ENCODE peak calls at places on chromosome 16, in six cellular contexts. One of them, this sample, is unnamed. For H3K4me1 and H3K9me3, the result is how much of the 10 kb centered on the place peaks cover.

GRCh38 chr16:69820926-69821541 is 58.9 kb downstream of the WWP2 start:
- DNase-seq in IMR-90: peak
- DNase-seq in breast epithelium: no peak
- DNase-seq in CD8-positive, alpha-beta memory T cell: no peak
- DNase-seq in CD4-positive, CD25-positive, alpha-beta regulatory T cell: no peak
- DNase-seq in heart right ventricle: no peak
- DNase-seq in this sample: peak

GRCh38 chr16:52498640-52499039 is 48.3 kb downstream of the TOX3 start:
- DNase-seq in heart right ventricle: no peak
- DNase-seq in breast epithelium: no peak
- DNase-seq in CD8-positive, alpha-beta memory T cell: no peak
- DNase-seq in IMR-90: no peak
- DNase-seq in CD4-positive, CD25-positive, alpha-beta regulatory T cell: no peak
- DNase-seq in this sample: no peak

GRCh38 chr16:86766700-86767099 is 188.4 kb downstream of the FOXL1 start:
- DNase-seq in IMR-90: no peak
- DNase-seq in breast epithelium: no peak
- DNase-seq in CD8-positive, alpha-beta memory T cell: no peak
- DNase-seq in heart right ventricle: no peak
- DNase-seq in CD4-positive, CD25-positive, alpha-beta regulatory T cell: no peak
- DNase-seq in this sample: no peak

GRCh38 chr16:68319185-68319908 is 8.5 kb downstream of the PRMT7 start:
- DNase-seq in CD4-positive, CD25-positive, alpha-beta regulatory T cell: no peak
- DNase-seq in breast epithelium: no peak
- DNase-seq in CD8-positive, alpha-beta memory T cell: no peak
- DNase-seq in IMR-90: peak
- DNase-seq in heart right ventricle: no peak
- DNase-seq in this sample: no peak

GRCh38 chr16:19963306-19963705 is 78.7 kb upstream of the GPRC5B start:
- DNase-seq in CD4-positive, CD25-positive, alpha-beta regulatory T cell: no peak
- DNase-seq in CD8-positive, alpha-beta memory T cell: no peak
- DNase-seq in IMR-90: no peak
- DNase-seq in breast epithelium: no peak
- DNase-seq in heart right ventricle: peak
- DNase-seq in this sample: peak

GRCh38 chr16:9123871-9124270 is 32.4 kb downstream of the HAPSTR1 start:
- DNase-seq in CD8-positive, alpha-beta memory T cell: no peak
- DNase-seq in IMR-90: no peak
- DNase-seq in CD4-positive, CD25-positive, alpha-beta regulatory T cell: no peak
- DNase-seq in heart right ventricle: peak
- DNase-seq in breast epithelium: peak
- DNase-seq in this sample: peak

GRCh38 chr16:68839831-68840230 is 3.5 kb upstream of the TANGO6 start:
- DNase-seq in CD4-positive, CD25-positive, alpha-beta regulatory T cell: no peak
- DNase-seq in IMR-90: no peak
- DNase-seq in heart right ventricle: no peak
- DNase-seq in breast epithelium: no peak
- DNase-seq in CD8-positive, alpha-beta memory T cell: no peak
- DNase-seq in this sample: peak

GRCh38 chr16:87298857-87299465 is 18.2 kb downstream of the C16orf95 start:
- DNase-seq in heart right ventricle: no peak
- DNase-seq in CD4-positive, CD25-positive, alpha-beta regulatory T cell: no peak
- DNase-seq in IMR-90: no peak
- DNase-seq in CD8-positive, alpha-beta memory T cell: no peak
- DNase-seq in breast epithelium: no peak
- DNase-seq in this sample: no peak

GRCh38 chr16:1678500-1679098 is 520 bp downstream of the JPT2 start:
- DNase-seq in CD8-positive, alpha-beta memory T cell: peak
- DNase-seq in heart right ventricle: peak
- DNase-seq in breast epithelium: peak
- DNase-seq in IMR-90: peak
- DNase-seq in CD4-positive, CD25-positive, alpha-beta regulatory T cell: peak
- DNase-seq in this sample: peak

GRCh38 chr16:24540575-24541240 is 1.3 kb downstream of the RBBP6 start:
- DNase-seq in breast epithelium: no peak
- DNase-seq in CD8-positive, alpha-beta memory T cell: peak
- DNase-seq in IMR-90: peak
- DNase-seq in heart right ventricle: no peak
- DNase-seq in CD4-positive, CD25-positive, alpha-beta regulatory T cell: no peak
- DNase-seq in this sample: peak

GRCh38 chr16:1530883-1531637 is 2.4 kb upstream of the TMEM204 start:
- DNase-seq in CD8-positive, alpha-beta memory T cell: no peak
- DNase-seq in IMR-90: peak
- DNase-seq in breast epithelium: no peak
- DNase-seq in heart right ventricle: peak
- DNase-seq in CD4-positive, CD25-positive, alpha-beta regulatory T cell: no peak
- DNase-seq in this sample: peak

GRCh38 chr16:8890549-8890921 is 8.4 kb downstream of the LITAFD start:
- DNase-seq in breast epithelium: no peak
- DNase-seq in CD4-positive, CD25-positive, alpha-beta regulatory T cell: no peak
- DNase-seq in IMR-90: no peak
- DNase-seq in CD8-positive, alpha-beta memory T cell: no peak
- DNase-seq in heart right ventricle: no peak
- DNase-seq in this sample: no peak

GRCh38 chr16:57485916-57486857 is at the start of gene DOK4:
- DNase-seq in IMR-90: peak
- DNase-seq in CD8-positive, alpha-beta memory T cell: peak
- DNase-seq in breast epithelium: peak
- DNase-seq in CD4-positive, CD25-positive, alpha-beta regulatory T cell: peak
- DNase-seq in heart right ventricle: peak
- DNase-seq in this sample: peak

DNA sequence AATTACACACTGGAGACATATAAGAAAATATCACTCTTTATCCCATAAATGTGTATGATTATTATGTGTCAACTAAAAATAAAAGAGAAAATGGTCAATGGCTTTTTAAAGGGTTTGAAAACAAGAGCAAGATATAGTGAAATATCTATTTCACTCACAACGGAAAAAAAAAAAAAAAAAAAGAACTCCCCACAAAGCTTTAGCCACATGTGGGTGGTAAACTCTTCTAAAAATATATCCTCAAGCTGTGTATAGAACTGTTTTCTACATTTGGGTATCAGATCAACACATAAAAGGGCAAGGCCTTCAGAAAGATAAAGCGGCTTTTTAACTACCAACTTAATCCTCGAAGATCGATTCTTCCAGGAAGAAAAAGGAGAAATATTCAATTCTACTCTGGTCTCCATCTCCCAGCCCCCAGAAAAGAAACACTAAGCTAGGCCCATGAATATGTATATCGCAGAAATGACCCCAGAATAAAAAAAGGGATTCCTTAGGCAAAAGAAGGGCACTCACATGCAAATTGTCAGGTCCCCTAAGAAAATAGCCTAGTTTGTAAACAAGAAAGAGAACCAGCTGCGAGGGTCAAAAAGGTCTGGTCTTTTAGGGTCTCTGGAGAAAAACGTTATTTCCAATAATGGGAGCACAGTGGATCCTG is 4.4 kb downstream of the LITAF start:
- DNase-seq in IMR-90: no peak
- DNase-seq in CD8-positive, alpha-beta memory T cell: no peak
- DNase-seq in CD4-positive, CD25-positive, alpha-beta regulatory T cell: no peak
- DNase-seq in breast epithelium: no peak
- DNase-seq in heart right ventricle: no peak
- DNase-seq in this sample: no peak
- H3K4me1 ChIP-seq in IMR-90: under half
- H3K4me1 ChIP-seq in CD8-positive, alpha-beta memory T cell: half or more
- H3K4me1 ChIP-seq in CD4-positive, CD25-positive, alpha-beta regulatory T cell: half or more
- H3K4me1 ChIP-seq in breast epithelium: under half
- H3K4me1 ChIP-seq in heart right ventricle: half or more
- H3K4me1 ChIP-seq in this sample: under half

GRCh38 chr16:31147574-31147973 is 2.3 kb downstream of the PRSS36 start:
- DNase-seq in breast epithelium: no peak
- DNase-seq in IMR-90: no peak
- DNase-seq in CD4-positive, CD25-positive, alpha-beta regulatory T cell: no peak
- DNase-seq in heart right ventricle: no peak
- DNase-seq in CD8-positive, alpha-beta memory T cell: no peak
- DNase-seq in this sample: no peak

GRCh38 chr16:31148281-31148728 is 1.6 kb downstream of the PRSS36 start:
- DNase-seq in heart right ventricle: no peak
- DNase-seq in CD4-positive, CD25-positive, alpha-beta regulatory T cell: no peak
- DNase-seq in IMR-90: no peak
- DNase-seq in CD8-positive, alpha-beta memory T cell: no peak
- DNase-seq in breast epithelium: no peak
- DNase-seq in this sample: peak

GRCh38 chr16:31149894-31150890 is at the start of gene PRSS36:
- DNase-seq in heart right ventricle: no peak
- DNase-seq in CD8-positive, alpha-beta memory T cell: no peak
- DNase-seq in breast epithelium: no peak
- DNase-seq in IMR-90: no peak
- DNase-seq in CD4-positive, CD25-positive, alpha-beta regulatory T cell: no peak
- DNase-seq in this sample: no peak

GRCh38 chr16:31148896-31149295 is 970 bp downstream of the PRSS36 start:
- DNase-seq in breast epithelium: no peak
- DNase-seq in CD4-positive, CD25-positive, alpha-beta regulatory T cell: no peak
- DNase-seq in CD8-positive, alpha-beta memory T cell: no peak
- DNase-seq in IMR-90: no peak
- DNase-seq in heart right ventricle: no peak
- DNase-seq in this sample: no peak

GRCh38 chr16:31149332-31149731 is 534 bp downstream of the PRSS36 start:
- DNase-seq in breast epithelium: no peak
- DNase-seq in CD8-positive, alpha-beta memory T cell: no peak
- DNase-seq in CD4-positive, CD25-positive, alpha-beta regulatory T cell: no peak
- DNase-seq in heart right ventricle: no peak
- DNase-seq in IMR-90: no peak
- DNase-seq in this sample: no peak
- H3K9me3 ChIP-seq in breast epithelium: under half
- H3K9me3 ChIP-seq in CD8-positive, alpha-beta memory T cell: under half
- H3K9me3 ChIP-seq in CD4-positive, CD25-positive, alpha-beta regulatory T cell: under half
- H3K9me3 ChIP-seq in heart right ventricle: under half
- H3K9me3 ChIP-seq in IMR-90: under half
- H3K9me3 ChIP-seq in this sample: under half

GRCh38 chr16:75244225-75244792 is 7.1 kb downstream of the BCAR1 start:
- DNase-seq in breast epithelium: no peak
- DNase-seq in IMR-90: peak
- DNase-seq in CD4-positive, CD25-positive, alpha-beta regulatory T cell: no peak
- DNase-seq in CD8-positive, alpha-beta memory T cell: no peak
- DNase-seq in heart right ventricle: peak
- DNase-seq in this sample: no peak

GRCh38 chr16:75241412-75241811 is 10.0 kb downstream of the BCAR1 start:
- DNase-seq in breast epithelium: no peak
- DNase-seq in heart right ventricle: no peak
- DNase-seq in CD8-positive, alpha-beta memory T cell: no peak
- DNase-seq in IMR-90: no peak
- DNase-seq in CD4-positive, CD25-positive, alpha-beta regulatory T cell: no peak
- DNase-seq in this sample: no peak

GRCh38 chr16:75239463-75240122 is 11.8 kb downstream of the BCAR1 start:
- DNase-seq in heart right ventricle: no peak
- DNase-seq in breast epithelium: no peak
- DNase-seq in CD4-positive, CD25-positive, alpha-beta regulatory T cell: no peak
- DNase-seq in CD8-positive, alpha-beta memory T cell: no peak
- DNase-seq in IMR-90: no peak
- DNase-seq in this sample: no peak

GRCh38 chr16:75243667-75244224 is 7.7 kb downstream of the BCAR1 start:
- DNase-seq in heart right ventricle: no peak
- DNase-seq in breast epithelium: no peak
- DNase-seq in CD4-positive, CD25-positive, alpha-beta regulatory T cell: no peak
- DNase-seq in CD8-positive, alpha-beta memory T cell: no peak
- DNase-seq in IMR-90: no peak
- DNase-seq in this sample: no peak

GRCh38 chr16:75241955-75242354 is 9.5 kb downstream of the BCAR1 start:
- DNase-seq in IMR-90: no peak
- DNase-seq in breast epithelium: no peak
- DNase-seq in CD8-positive, alpha-beta memory T cell: no peak
- DNase-seq in heart right ventricle: no peak
- DNase-seq in CD4-positive, CD25-positive, alpha-beta regulatory T cell: no peak
- DNase-seq in this sample: no peak
- H3K4me1 ChIP-seq in IMR-90: half or more
- H3K4me1 ChIP-seq in breast epithelium: under half
- H3K4me1 ChIP-seq in CD8-positive, alpha-beta memory T cell: under half
- H3K4me1 ChIP-seq in heart right ventricle: half or more
- H3K4me1 ChIP-seq in CD4-positive, CD25-positive, alpha-beta regulatory T cell: under half
- H3K4me1 ChIP-seq in this sample: under half

GRCh38 chr16:71449020-71449419 is 7.2 kb upstream of the TLE7 start:
- DNase-seq in CD8-positive, alpha-beta memory T cell: no peak
- DNase-seq in heart right ventricle: no peak
- DNase-seq in IMR-90: no peak
- DNase-seq in CD4-positive, CD25-positive, alpha-beta regulatory T cell: no peak
- DNase-seq in breast epithelium: no peak
- DNase-seq in this sample: no peak

GRCh38 chr16:71453051-71453450 is 9.0 kb downstream of the ZNF23 start:
- DNase-seq in heart right ventricle: no peak
- DNase-seq in CD4-positive, CD25-positive, alpha-beta regulatory T cell: no peak
- DNase-seq in IMR-90: peak
- DNase-seq in breast epithelium: no peak
- DNase-seq in CD8-positive, alpha-beta memory T cell: no peak
- DNase-seq in this sample: no peak

GRCh38 chr16:71443714-71444113 is 1.9 kb upstream of the TLE7 start:
- DNase-seq in CD8-positive, alpha-beta memory T cell: no peak
- DNase-seq in breast epithelium: no peak
- DNase-seq in CD4-positive, CD25-positive, alpha-beta regulatory T cell: no peak
- DNase-seq in IMR-90: no peak
- DNase-seq in heart right ventricle: no peak
- DNase-seq in this sample: no peak

GRCh38 chr16:71448274-71448866 is 6.5 kb upstream of the TLE7 start:
- DNase-seq in breast epithelium: no peak
- DNase-seq in heart right ventricle: no peak
- DNase-seq in CD8-positive, alpha-beta memory T cell: no peak
- DNase-seq in CD4-positive, CD25-positive, alpha-beta regulatory T cell: no peak
- DNase-seq in IMR-90: no peak
- DNase-seq in this sample: no peak
- H3K9me3 ChIP-seq in breast epithelium: half or more
- H3K9me3 ChIP-seq in heart right ventricle: half or more
- H3K9me3 ChIP-seq in CD8-positive, alpha-beta memory T cell: under half
- H3K9me3 ChIP-seq in CD4-positive, CD25-positive, alpha-beta regulatory T cell: half or more
- H3K9me3 ChIP-seq in IMR-90: half or more
- H3K9me3 ChIP-seq in this sample: under half

GRCh38 chr16:79768594-79768993 is 168.1 kb upstream of the MAF start:
- DNase-seq in IMR-90: no peak
- DNase-seq in CD4-positive, CD25-positive, alpha-beta regulatory T cell: no peak
- DNase-seq in breast epithelium: no peak
- DNase-seq in CD8-positive, alpha-beta memory T cell: no peak
- DNase-seq in heart right ventricle: no peak
- DNase-seq in this sample: no peak
- H3K4me1 ChIP-seq in IMR-90: under half
- H3K4me1 ChIP-seq in CD4-positive, CD25-positive, alpha-beta regulatory T cell: under half
- H3K4me1 ChIP-seq in breast epithelium: under half
- H3K4me1 ChIP-seq in CD8-positive, alpha-beta memory T cell: under half
- H3K4me1 ChIP-seq in heart right ventricle: under half
- H3K4me1 ChIP-seq in this sample: under half

GRCh38 chr16:64290461-64290860 is 831.4 kb downstream of the CDH11 start:
- DNase-seq in heart right ventricle: no peak
- DNase-seq in breast epithelium: no peak
- DNase-seq in CD4-positive, CD25-positive, alpha-beta regulatory T cell: no peak
- DNase-seq in IMR-90: no peak
- DNase-seq in CD8-positive, alpha-beta memory T cell: no peak
- DNase-seq in this sample: no peak
- H3K9me3 ChIP-seq in heart right ventricle: under half
- H3K9me3 ChIP-seq in breast epithelium: under half
- H3K9me3 ChIP-seq in CD4-positive, CD25-positive, alpha-beta regulatory T cell: under half
- H3K9me3 ChIP-seq in IMR-90: under half
- H3K9me3 ChIP-seq in CD8-positive, alpha-beta memory T cell: under half
- H3K9me3 ChIP-seq in this sample: under half

This sample was measured in prostate gland.